ENCODE peak calls at places on chromosome 11, in four cellular contexts. A is dermis blood vessel endothelial cell; E is activated naive CD4-positive, alpha-beta T cell treated with anti-CD3 and anti-CD28 coated beads, Interleukin-2, amount 50 U/mL, for 16 hours; Y is endodermal cell. O is an unnamed sample.

GRCh38 chr11:46827995-46828394 is 18.1 kb downstream of the CKAP5 start:
- DNase-seq in A (no peak), E (no peak), Y (no peak), O (no peak)

GRCh38 chr11:19349340-19350025 is 108.7 kb upstream of the E2F8 start:
- DNase-seq in A (peak), E (no peak), Y (no peak), O (no peak)

GRCh38 chr11:45483361-45483760 is 182.1 kb downstream of the CHST1 start:
- DNase-seq in A (no peak), E (no peak), Y (peak), O (no peak)

GRCh38 chr11:129278586-129279319 is 86.6 kb upstream of the ARHGAP32 start:
- DNase-seq in A (peak), E (peak), Y (peak), O (peak)

GRCh38 chr11:86916330-86916729 is 38.9 kb downstream of the FZD4 start:
- DNase-seq in A (peak), E (no peak), Y (no peak), O (peak)

GRCh38 chr11:29318134-29318845 is 698.5 kb downstream of the KCNA4 start:
- DNase-seq in A (no peak), E (no peak), Y (no peak), O (peak)

GRCh38 chr11:83554896-83555295 is 268.7 kb upstream of the CCDC90B start:
- DNase-seq in A (no peak), E (no peak), Y (no peak), O (no peak)

GRCh38 chr11:104462346-104462745 is 298.4 kb upstream of the PDGFD start:
- DNase-seq in A (no peak), E (no peak), Y (no peak), O (peak)

GRCh38 chr11:77799338-77799737 is 21.2 kb downstream of the RSF1 start:
- DNase-seq in A (no peak), E (no peak), Y (no peak), O (no peak)

GRCh38 chr11:65968600-65969482 is 7.3 kb downstream of the SART1 start:
- DNase-seq in A (no peak), E (no peak), Y (no peak), O (no peak)

GRCh38 chr11:103927535-103927934 is 108.9 kb upstream of the DDI1 start:
- DNase-seq in A (peak), E (no peak), Y (no peak), O (peak)

GRCh38 chr11:17927643-17928343 is 85.1 kb downstream of the SERGEF start:
- DNase-seq in A (no peak), E (no peak), Y (no peak), O (no peak)

GRCh38 chr11:132846080-132846479 is 686.2 kb downstream of the OPCML start:
- DNase-seq in A (no peak), E (no peak), Y (no peak), O (no peak)

GRCh38 chr11:30936476-30936875 is 350.3 kb upstream of the MPPED2 start:
- DNase-seq in A (no peak), E (no peak), Y (no peak), O (no peak)

GRCh38 chr11:74019860-74020259 is 11.0 kb upstream of the UCP3 start:
- DNase-seq in A (no peak), E (peak), Y (no peak), O (no peak)

GRCh38 chr11:76551400-76551799 is 106.6 kb downstream of the EMSY start:
- DNase-seq in A (peak), E (no peak), Y (no peak), O (no peak)

GRCh38 chr11:27783701-27784355 is 83.6 kb upstream of the BDNF start:
- DNase-seq in A (no peak), E (no peak), Y (no peak), O (no peak)

GRCh38 chr11:59368238-59369022 is 9.7 kb downstream of the OR5AN1 start:
- DNase-seq in A (no peak), E (no peak), Y (no peak), O (no peak)

GRCh38 chr11:72004515-72005346 is 6.0 kb downstream of the IL18BP start:
- DNase-seq in A (no peak), E (no peak), Y (no peak), O (no peak)

GRCh38 chr11:105192115-105192514 is 52.5 kb upstream of the CARD18 start:
- DNase-seq in A (no peak), E (no peak), Y (no peak), O (no peak)

GRCh38 chr11:128549256-128549944 is 38.0 kb downstream of the ETS1 start:
- DNase-seq in A (no peak), E (no peak), Y (peak), O (no peak)

GRCh38 chr11:71388637-71389235 is 59.5 kb downstream of the DHCR7 start:
- DNase-seq in A (no peak), E (no peak), Y (no peak), O (no peak)

GRCh38 chr11:95563859-95564258 is 225.7 kb downstream of the FAM76B start:
- DNase-seq in A (no peak), E (no peak), Y (no peak), O (no peak)

GRCh38 chr11:121930004-121930965 is 185.7 kb downstream of the BLID start:
- DNase-seq in A (peak), E (no peak), Y (no peak), O (no peak)

GRCh38 chr11:121757480-121758125 is 304.8 kb upstream of the SORL1-AS1 start:
- DNase-seq in A (no peak), E (no peak), Y (peak), O (peak)

GRCh38 chr11:125170406-125171031 is 6.0 kb downstream of the PKNOX2 start:
- DNase-seq in A (no peak), E (no peak), Y (peak), O (no peak)

GRCh38 chr11:61793084-61793828 is 545 bp downstream of the FEN1 start:
- DNase-seq in A (no peak), E (no peak), Y (no peak), O (no peak)

GRCh38 chr11:105000167-105000566 is 22.8 kb downstream of the CASP5 start:
- DNase-seq in A (peak), E (no peak), Y (peak), O (peak)

GRCh38 chr11:98940913-98941312 is 79.8 kb upstream of the CNTN5 start:
- DNase-seq in A (no peak), E (no peak), Y (peak), O (no peak)

GRCh38 chr11:13222285-13222684 is 55.3 kb upstream of the BMAL1 start:
- DNase-seq in A (no peak), E (no peak), Y (peak), O (no peak)

GRCh38 chr11:76313913-76314740 is 66.8 kb downstream of the THAP12 start:
- DNase-seq in A (no peak), E (no peak), Y (peak), O (peak)

GRCh38 chr11:86519064-86519911 is 144.6 kb downstream of the CCDC81 start:
- DNase-seq in A (peak), E (no peak), Y (no peak), O (peak)

GRCh38 chr11:47171856-47172255 is 4.8 kb downstream of the ARFGAP2 start:
- DNase-seq in A (no peak), E (no peak), Y (no peak), O (no peak)

GRCh38 chr11:45777127-45777969 is 27.6 kb upstream of the SLC35C1 start:
- DNase-seq in A (no peak), E (no peak), Y (no peak), O (no peak)

O was measured in EL.